ENCODE peak calls at places on chromosomes 16 and 17, in four cellular contexts. One of them, this sample, is unnamed.

GRCh38 chr17:81419333-81419885 is 24.2 kb downstream of the BAHCC1 start:
- DNase-seq in WTC11: no peak
- DNase-seq in fibroblast of lung: peak; percentile 93
- DNase-seq in H9: no peak
- DNase-seq in this sample: no peak

GRCh38 chr16:12361016-12361415 is 384.5 kb downstream of the SNX29 start:
- DNase-seq in WTC11: no peak
- DNase-seq in fibroblast of lung: no peak
- DNase-seq in H9: no peak
- DNase-seq in this sample: no peak

GRCh38 chr17:16374129-16374528 is 6.8 kb upstream of the UBB start:
- DNase-seq in H9: no peak
- DNase-seq in WTC11: no peak
- DNase-seq in fibroblast of lung: peak; percentile 64
- DNase-seq in this sample: no peak

GRCh38 chr17:32356378-32356743 is 6.4 kb downstream of the ZNF207 start:
- DNase-seq in WTC11: no peak
- DNase-seq in H9: no peak
- DNase-seq in fibroblast of lung: no peak
- DNase-seq in this sample: no peak

GRCh38 chr16:81956213-81956948 is 54.9 kb downstream of the SDR42E1 start:
- DNase-seq in H9: no peak
- DNase-seq in fibroblast of lung: no peak
- DNase-seq in WTC11: no peak
- DNase-seq in this sample: no peak

GRCh38 chr17:1179635-1180433 is at the start of gene ABR:
- DNase-seq in WTC11: peak; percentile 74
- DNase-seq in fibroblast of lung: no peak
- DNase-seq in H9: peak; percentile 77
- DNase-seq in this sample: peak; percentile 43

GRCh38 chr16:30858829-30859423 is 35.0 kb downstream of the BCL7C start:
- DNase-seq in H9: no peak
- DNase-seq in WTC11: no peak
- DNase-seq in fibroblast of lung: peak; percentile 18
- DNase-seq in this sample: no peak

GRCh38 chr17:67151717-67152116 is 93.3 kb downstream of the HELZ start:
- DNase-seq in H9: no peak
- DNase-seq in WTC11: no peak
- DNase-seq in fibroblast of lung: peak; percentile 73
- DNase-seq in this sample: no peak

GRCh38 chr17:16068323-16068722 is 68.7 kb downstream of the TTC19 start:
- DNase-seq in WTC11: no peak
- DNase-seq in fibroblast of lung: peak; percentile 4
- DNase-seq in H9: no peak
- DNase-seq in this sample: no peak

GRCh38 chr17:37516131-37516561 is 26.5 kb downstream of the DUSP14 start:
- DNase-seq in WTC11: no peak
- DNase-seq in fibroblast of lung: peak; percentile 81
- DNase-seq in H9: no peak
- DNase-seq in this sample: no peak

GRCh38 chr16:81627024-81627423 is 152.1 kb upstream of the PLCG2 start:
- DNase-seq in fibroblast of lung: peak; percentile 79
- DNase-seq in WTC11: no peak
- DNase-seq in H9: no peak
- DNase-seq in this sample: no peak

GRCh38 chr16:20901441-20902112 is 1.0 kb downstream of the LYRM1 start:
- DNase-seq in H9: peak; percentile 57
- DNase-seq in fibroblast of lung: peak; percentile 60
- DNase-seq in WTC11: peak; percentile 20
- DNase-seq in this sample: peak; percentile 16

GRCh38 chr17:2547176-2547575 is 35.5 kb upstream of the METTL16 start:
- DNase-seq in H9: no peak
- DNase-seq in WTC11: no peak
- DNase-seq in fibroblast of lung: peak; percentile 14
- DNase-seq in this sample: no peak

DNA sequence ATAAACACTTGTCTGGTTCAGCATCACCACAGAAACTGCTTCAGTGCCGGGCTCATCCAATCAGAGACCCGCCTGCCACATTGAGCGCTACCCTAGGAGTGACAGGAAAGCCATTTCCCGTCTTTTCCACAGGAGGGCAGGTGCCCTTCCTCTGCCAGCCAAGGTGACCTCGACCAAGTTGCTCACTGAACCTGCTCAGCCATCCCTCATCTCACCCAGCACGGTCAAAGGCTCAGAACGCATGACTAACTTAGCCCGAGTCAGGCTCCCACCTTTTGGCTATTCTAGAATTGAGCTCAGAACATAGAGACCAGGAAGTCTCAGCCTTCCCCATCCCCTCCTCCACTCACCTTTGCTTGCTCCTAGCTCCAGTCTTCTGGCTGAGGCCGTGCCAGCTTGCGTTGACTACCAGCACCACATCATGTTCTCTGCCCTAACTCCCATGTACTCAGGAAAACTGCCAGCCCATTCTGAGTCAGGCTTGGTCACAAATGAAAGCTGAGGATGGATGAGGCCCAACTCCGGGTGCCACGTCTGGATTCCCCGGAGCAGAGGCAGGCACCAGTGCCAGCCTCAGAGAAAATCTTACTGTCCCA is 15.6 kb downstream of the MRPS23 start:
- DNase-seq in fibroblast of lung: peak; percentile 34
- DNase-seq in H9: peak; percentile 83
- DNase-seq in WTC11: peak; percentile 49
- DNase-seq in this sample: no peak
- TF ChIP-seq CTCF in fibroblast of lung: no peak
- TF ChIP-seq CTCF in H9: peak; percentile 36
- TF ChIP-seq CTCF in WTC11: no peak
- TF ChIP-seq CTCF in this sample: no peak

DNA sequence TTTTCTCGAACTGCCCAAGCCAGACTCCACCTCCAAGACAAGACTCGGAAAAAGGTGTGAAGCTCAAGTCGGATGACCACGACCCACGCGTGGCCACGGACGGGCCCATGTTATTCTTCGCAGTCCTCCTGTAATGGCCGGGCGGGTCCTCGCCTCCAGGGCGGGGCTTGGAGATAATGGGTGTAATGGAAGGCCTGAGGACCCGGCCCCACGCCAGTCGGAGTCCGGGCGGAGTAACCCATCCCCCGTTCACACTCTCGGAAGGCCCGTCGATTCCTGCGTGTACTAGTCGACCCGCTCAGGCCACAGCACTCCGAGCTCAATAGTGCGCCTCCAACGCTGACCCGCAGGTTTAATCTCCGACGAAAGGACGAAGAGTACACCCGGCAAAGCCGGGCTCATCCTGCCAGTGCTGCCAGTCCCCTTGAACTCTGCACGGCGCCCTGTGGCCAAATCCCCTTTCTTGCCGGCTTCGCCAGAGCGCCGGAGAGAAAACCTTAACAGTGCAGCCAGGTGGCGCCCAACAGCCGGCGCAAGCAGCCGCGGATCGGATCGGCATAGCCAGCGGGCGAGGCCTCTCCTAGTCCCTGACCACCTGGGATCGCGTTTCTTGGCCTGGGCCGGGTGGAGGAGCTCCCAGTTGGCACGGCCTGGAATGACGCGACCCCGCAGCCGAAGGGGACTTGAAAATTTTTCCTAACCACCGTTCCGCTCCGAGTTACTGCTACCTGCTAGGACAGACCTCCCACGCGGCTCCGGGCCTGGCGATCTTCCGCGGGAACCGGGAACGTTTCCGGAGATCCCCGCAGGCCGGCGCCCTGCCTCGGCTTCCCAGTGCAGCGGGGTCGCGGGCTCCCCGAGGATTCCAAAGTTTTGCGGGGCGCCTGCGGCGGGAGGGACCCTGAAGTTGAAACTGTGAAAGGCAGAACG is 762.0 kb downstream of the KCNJ18 start:
- DNase-seq in fibroblast of lung: no peak
- DNase-seq in H9: no peak
- DNase-seq in WTC11: no peak
- DNase-seq in this sample: no peak
- TF ChIP-seq CTCF in fibroblast of lung: no peak
- TF ChIP-seq CTCF in H9: no peak
- TF ChIP-seq CTCF in WTC11: no peak
- TF ChIP-seq CTCF in this sample: no peak

GRCh38 chr17:9098242-9098641 is 76.9 kb downstream of the NTN1 start:
- DNase-seq in WTC11: no peak
- DNase-seq in H9: no peak
- DNase-seq in fibroblast of lung: no peak
- DNase-seq in this sample: no peak

GRCh38 chr17:9095390-9095789 is 74.1 kb downstream of the NTN1 start:
- DNase-seq in fibroblast of lung: no peak
- DNase-seq in H9: no peak
- DNase-seq in WTC11: no peak
- DNase-seq in this sample: no peak

GRCh38 chr17:9105068-9105868 is 84.0 kb downstream of the NTN1 start:
- DNase-seq in H9: no peak
- DNase-seq in fibroblast of lung: no peak
- DNase-seq in WTC11: no peak
- DNase-seq in this sample: no peak

GRCh38 chr17:9104370-9105041 is 83.2 kb downstream of the NTN1 start:
- DNase-seq in WTC11: no peak
- DNase-seq in H9: no peak
- DNase-seq in fibroblast of lung: no peak
- DNase-seq in this sample: no peak

DNA sequence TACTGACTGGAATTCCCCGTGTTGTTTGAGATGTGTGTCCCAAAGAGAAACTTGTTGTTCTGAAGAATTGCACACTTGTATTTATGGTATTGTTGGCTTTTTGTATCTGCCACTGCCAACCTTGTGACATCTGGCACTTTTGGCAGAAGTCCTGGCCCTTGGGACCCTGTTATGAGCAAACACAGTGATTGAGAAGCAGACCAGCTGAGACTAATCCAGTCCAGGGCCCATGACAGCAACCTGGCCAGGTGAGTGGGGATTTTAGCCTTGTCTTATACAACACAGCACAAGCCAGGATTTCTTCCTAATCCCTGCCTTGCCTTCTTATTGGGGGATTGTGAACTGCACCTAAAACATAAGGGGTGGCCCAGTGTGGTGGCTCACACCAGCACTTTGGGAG is 80.0 kb downstream of the NTN1 start:
- DNase-seq in WTC11: no peak
- DNase-seq in H9: no peak
- DNase-seq in fibroblast of lung: no peak
- DNase-seq in this sample: no peak
- TF ChIP-seq CTCF in WTC11: no peak
- TF ChIP-seq CTCF in H9: no peak
- TF ChIP-seq CTCF in fibroblast of lung: no peak
- TF ChIP-seq CTCF in this sample: no peak

GRCh38 chr17:58195518-58196123 is 3.1 kb downstream of the EPX start:
- DNase-seq in fibroblast of lung: no peak
- DNase-seq in WTC11: no peak
- DNase-seq in H9: no peak
- DNase-seq in this sample: no peak

GRCh38 chr17:58204796-58205195 is 12.3 kb downstream of the EPX start:
- DNase-seq in WTC11: no peak
- DNase-seq in fibroblast of lung: peak; percentile 21
- DNase-seq in H9: peak; percentile 13
- DNase-seq in this sample: no peak

GRCh38 chr17:58202859-58203258 is 10.3 kb downstream of the EPX start:
- DNase-seq in WTC11: no peak
- DNase-seq in fibroblast of lung: no peak
- DNase-seq in H9: no peak
- DNase-seq in this sample: no peak

GRCh38 chr17:58196610-58197009 is 4.1 kb downstream of the EPX start:
- DNase-seq in fibroblast of lung: no peak
- DNase-seq in H9: no peak
- DNase-seq in WTC11: no peak
- DNase-seq in this sample: no peak

DNA sequence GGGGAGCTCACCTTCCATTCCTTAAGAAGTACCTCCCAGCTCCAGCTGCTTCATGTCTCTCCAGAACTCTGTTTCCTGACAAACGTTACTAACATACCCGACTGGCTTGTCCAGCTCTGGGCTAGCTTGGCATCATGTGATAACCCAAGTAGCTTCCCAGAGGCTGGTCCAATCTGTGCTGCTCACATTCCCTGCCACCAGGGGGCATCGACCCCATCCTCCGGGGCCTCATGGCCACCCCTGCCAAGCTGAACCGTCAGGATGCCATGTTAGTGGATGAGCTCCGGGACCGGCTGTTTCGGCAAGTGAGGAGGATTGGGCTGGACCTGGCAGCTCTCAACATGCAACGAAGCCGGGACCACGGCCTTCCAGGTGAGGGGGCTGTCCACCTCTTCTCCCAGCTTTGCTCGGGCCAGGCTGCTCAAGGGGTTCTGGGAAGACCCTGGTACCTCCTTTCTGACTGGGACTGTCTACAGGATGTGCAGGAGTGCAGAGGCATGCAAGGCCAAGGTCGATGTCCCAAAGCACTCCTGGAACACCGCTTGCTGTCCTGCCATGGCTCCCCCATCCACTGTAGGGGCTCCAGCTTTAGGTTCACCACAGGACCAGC is 7.6 kb downstream of the EPX start:
- DNase-seq in fibroblast of lung: peak; percentile 20
- DNase-seq in H9: peak; percentile 93
- DNase-seq in WTC11: peak; percentile 83
- DNase-seq in this sample: peak; percentile 62
- TF ChIP-seq CTCF in fibroblast of lung: peak; percentile 56
- TF ChIP-seq CTCF in H9: peak; percentile 83
- TF ChIP-seq CTCF in WTC11: peak; percentile 61
- TF ChIP-seq CTCF in this sample: peak; percentile 66